ENCODE peak calls at places on chromosomes 5 and 9, in ten cellular contexts. P is CD4-positive, CD25-positive, alpha-beta regulatory T cell; O is ovary; S is vagina; U is A673; F is H7; E is CD4-positive, alpha-beta memory T cell; W is sigmoid colon; N is cardiac muscle cell; K is endothelial cell of umbilical vein. B is an unnamed sample.

GRCh38 chr9:71955300-71955915 is 44.0 kb downstream of the C9orf85 start:
- DNase-seq in N (no peak), U (no peak), F (no peak), E (no peak), O (no peak), S (no peak), P (no peak), K (no peak), W (no peak), B (no peak)

GRCh38 chr9:29290519-29290918 is 1717.2 kb upstream of the C9orf72 start:
- DNase-seq in O (no peak), P (no peak), F (no peak), U (no peak), K (no peak), N (no peak), E (no peak), S (no peak), W (no peak), B (no peak)

GRCh38 chr9:106893088-106893487 is 30.1 kb downstream of the ZNF462 start:
- DNase-seq in K (peak; percentile 66), O (no peak), N (peak; percentile 41), U (peak; percentile 8), W (no peak), E (no peak), F (no peak), P (no peak), S (no peak), B (no peak)

GRCh38 chr5:153745778-153746420 is 255.4 kb downstream of the GRIA1 start:
- DNase-seq in N (no peak), W (no peak), P (no peak), U (no peak), E (no peak), F (no peak), K (no peak), S (no peak), O (no peak), B (no peak)

GRCh38 chr5:41722359-41722950 is 147.8 kb downstream of the OXCT1 start:
- DNase-seq in U (peak; percentile 28), E (no peak), K (peak; percentile 26), W (no peak), N (peak; percentile 44), F (no peak), O (no peak), P (no peak), S (no peak), B (no peak)

GRCh38 chr5:179953934-179954833 is 46.5 kb upstream of the TBC1D9B start:
- DNase-seq in F (no peak), S (no peak), P (no peak), U (no peak), K (no peak), N (peak; percentile 50), E (no peak), W (no peak), O (no peak), B (no peak)

GRCh38 chr9:95938724-95939123 is 63.2 kb downstream of the ERCC6L2 start:
- DNase-seq in F (no peak), U (no peak), P (no peak), S (no peak), N (no peak), E (no peak), W (no peak), O (no peak), K (no peak), B (no peak)

GRCh38 chr5:41772071-41772470 is 98.2 kb downstream of the OXCT1 start:
- DNase-seq in F (no peak), P (no peak), U (no peak), K (no peak), E (no peak), N (no peak), O (no peak), W (no peak), S (no peak), B (no peak)

GRCh38 chr9:26723486-26723885 is 169.1 kb downstream of the CAAP1 start:
- DNase-seq in N (peak; percentile 29), E (no peak), W (no peak), S (no peak), U (peak; percentile 29), O (no peak), K (no peak), P (no peak), F (peak; percentile 52), B (no peak)

GRCh38 chr5:149376711-149377447 is 2.2 kb downstream of the IL17B start:
- DNase-seq in E (no peak), U (no peak), S (no peak), F (peak; percentile 17), W (no peak), N (no peak), P (no peak), K (no peak), O (no peak), B (no peak)

GRCh38 chr9:137583957-137584356 is 5.2 kb upstream of the DPH7 start:
- DNase-seq in W (no peak), N (no peak), P (no peak), S (no peak), E (no peak), F (no peak), U (no peak), K (no peak), O (no peak), B (no peak)

GRCh38 chr9:137581361-137582285 is 2.9 kb upstream of the DPH7 start:
- DNase-seq in U (no peak), W (no peak), F (no peak), N (no peak), O (no peak), P (no peak), E (no peak), S (no peak), K (no peak), B (no peak)

GRCh38 chr9:137583347-137583746 is 4.6 kb upstream of the DPH7 start:
- DNase-seq in K (no peak), P (no peak), E (no peak), W (no peak), S (no peak), F (no peak), O (no peak), N (no peak), U (no peak), B (no peak)

GRCh38 chr9:137580958-137581331 is 2.2 kb upstream of the DPH7 start:
- DNase-seq in K (no peak), S (no peak), O (no peak), N (no peak), W (no peak), U (no peak), P (no peak), E (no peak), F (no peak), B (no peak)

GRCh38 chr9:137582286-137582860 is 3.6 kb upstream of the DPH7 start:
- DNase-seq in N (no peak), O (no peak), F (peak; percentile 87), W (no peak), U (peak; percentile 51), S (no peak), K (no peak), E (no peak), P (no peak), B (no peak)
- H3K36me3 ChIP-seq in N (peaks cover 16% of the 10 kb centered on the region), O (no peaks in the 10 kb centered on the region), F (peaks cover 31% of the 10 kb centered on the region), W (peaks cover 5% of the 10 kb centered on the region), U (peaks cover 45% of the 10 kb centered on the region), S (peaks cover 55% of the 10 kb centered on the region), K (peaks cover 36% of the 10 kb centered on the region), E (peaks cover 6% of the 10 kb centered on the region), P (peaks cover 15% of the 10 kb centered on the region), B (peaks cover 29% of the 10 kb centered on the region)

GRCh38 chr5:14699159-14699558 is 34.6 kb downstream of the OTULIN start:
- DNase-seq in W (no peak), N (no peak), S (no peak), U (no peak), P (no peak), K (no peak), F (no peak), E (no peak), O (no peak), B (no peak)
- H3K36me3 ChIP-seq in W (no peaks in the 10 kb centered on the region), N (peaks cover under 1% of the 10 kb centered on the region), S (peaks cover 12% of the 10 kb centered on the region), U (peaks cover 1% of the 10 kb centered on the region), P (peaks cover 56% of the 10 kb centered on the region), K (peaks cover 13% of the 10 kb centered on the region), F (peaks cover 2% of the 10 kb centered on the region), E (peaks cover 26% of the 10 kb centered on the region), O (no peaks in the 10 kb centered on the region), B (peaks cover 28% of the 10 kb centered on the region)

DNA sequence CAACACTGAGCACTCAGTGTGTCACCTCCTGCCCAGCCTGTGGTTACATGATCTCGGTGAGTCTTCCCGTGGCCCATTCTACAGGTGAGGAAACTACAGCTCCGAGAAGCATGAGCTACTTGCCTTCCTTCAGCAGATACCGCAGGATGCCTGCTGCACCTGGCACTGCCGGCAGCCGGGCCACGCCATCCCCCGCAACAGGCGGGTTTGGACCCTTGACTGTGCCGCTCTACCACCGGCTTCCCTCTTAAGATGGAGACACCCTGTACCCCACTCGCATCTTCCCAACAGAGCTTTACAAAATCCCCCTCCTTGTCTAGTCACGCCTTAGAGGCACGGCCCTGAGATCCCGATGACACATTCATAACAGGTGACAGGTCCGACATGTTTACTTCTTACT is 74.9 kb upstream of the OTULINL start:
- DNase-seq in U (no peak), N (no peak), K (no peak), P (no peak), W (no peak), O (no peak), F (peak; percentile 25), E (no peak), S (no peak), B (no peak)
- H3K36me3 ChIP-seq in U (peaks cover 15% of the 10 kb centered on the region), N (peaks cover 22% of the 10 kb centered on the region), K (peaks cover 45% of the 10 kb centered on the region), P (no peaks in the 10 kb centered on the region), W (peaks cover 16% of the 10 kb centered on the region), O (no peaks in the 10 kb centered on the region), F (peaks cover 11% of the 10 kb centered on the region), E (no peaks in the 10 kb centered on the region), S (peaks cover 46% of the 10 kb centered on the region), B (no peaks in the 10 kb centered on the region)

GRCh38 chr5:157494178-157494830 is 34.3 kb downstream of the NIPAL4 start:
- DNase-seq in E (no peak), K (no peak), S (no peak), F (no peak), W (peak; percentile 25), O (no peak), P (no peak), U (no peak), N (no peak), B (no peak)

GRCh38 chr5:157486861-157487260 is 26.8 kb downstream of the NIPAL4 start:
- DNase-seq in S (no peak), O (no peak), N (no peak), P (no peak), U (no peak), W (no peak), K (no peak), E (no peak), F (no peak), B (no peak)

GRCh38 chr5:157487358-157487757 is 27.3 kb downstream of the NIPAL4 start:
- DNase-seq in O (no peak), K (no peak), P (no peak), E (no peak), F (no peak), U (no peak), W (peak; percentile 38), N (no peak), S (no peak), B (no peak)

GRCh38 chr5:157492886-157493285 is 32.9 kb downstream of the NIPAL4 start:
- DNase-seq in N (no peak), S (no peak), U (no peak), P (no peak), E (no peak), K (no peak), O (no peak), F (no peak), W (peak; percentile 55), B (no peak)

DNA sequence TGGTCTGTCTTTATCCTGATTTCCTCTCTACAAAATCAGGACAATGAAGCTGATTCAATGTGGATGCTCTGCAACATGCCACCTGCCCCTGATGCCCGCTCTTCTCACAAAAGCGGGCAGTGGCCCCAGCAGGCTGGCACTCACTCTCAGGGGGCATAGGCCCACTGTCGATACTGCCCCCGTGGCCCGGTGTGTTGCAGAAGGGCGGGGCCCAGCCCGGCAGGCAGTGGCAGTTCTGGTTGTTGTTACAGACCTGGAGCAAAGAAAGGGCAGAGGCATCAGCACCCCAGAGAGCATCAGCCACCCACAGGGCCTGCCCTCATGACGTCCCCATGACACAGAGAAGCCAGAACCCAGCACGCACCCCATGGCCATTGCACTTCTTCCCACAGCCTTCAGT is 31.5 kb downstream of the NIPAL4 start:
- DNase-seq in U (no peak), P (no peak), S (no peak), E (no peak), F (no peak), N (no peak), W (peak; percentile 62), K (no peak), O (no peak), B (no peak)
- H3K36me3 ChIP-seq in U (no peaks in the 10 kb centered on the region), P (peaks cover 71% of the 10 kb centered on the region), S (no peaks in the 10 kb centered on the region), E (peaks cover 66% of the 10 kb centered on the region), F (peaks cover 6% of the 10 kb centered on the region), N (no peaks in the 10 kb centered on the region), W (peaks cover 9% of the 10 kb centered on the region), K (peaks cover 10% of the 10 kb centered on the region), O (no peaks in the 10 kb centered on the region), B (peaks cover 76% of the 10 kb centered on the region)

B was measured in effector memory CD4-positive, alpha-beta T cell.